ENCODE peak calls at places on chromosomes 2 and 18, in eight cellular contexts. P is body of pancreas, W is heart left ventricle, Y is spleen, D is stomach, X is tibial nerve, B is HCT116, J is A549. Z is an unnamed sample.

GRCh38 chr2:113886479-113887383 is 3.2 kb upstream of the ACTR3 start:
- DNase-seq in W (peak; percentile 51), X (no peak), Y (peak; percentile 81), B (no peak), P (no peak), J (peak; percentile 68), D (peak; percentile 55), Z (peak; percentile 62)

GRCh38 chr18:27599202-27599829 is 414.2 kb upstream of the CHST9 start:
- DNase-seq in P (peak; percentile 52), Y (no peak), J (peak; percentile 39), X (no peak), D (peak; percentile 45), B (peak; percentile 24), W (peak; percentile 14), Z (peak; percentile 45)

GRCh38 chr2:132597166-132597565 is 72.8 kb downstream of the LYPD1 start:
- DNase-seq in J (no peak), W (no peak), D (no peak), Y (no peak), P (no peak), B (no peak), X (no peak), Z (no peak)

GRCh38 chr18:28559511-28559910 is 382.6 kb upstream of the CDH2 start:
- DNase-seq in W (no peak), J (no peak), B (no peak), X (no peak), P (no peak), D (no peak), Y (no peak), Z (no peak)

GRCh38 chr2:109663721-109664120 is 49.6 kb downstream of the SOWAHC start:
- DNase-seq in J (no peak), Y (no peak), X (no peak), D (no peak), W (peak; percentile 77), P (peak; percentile 46), B (no peak), Z (peak; percentile 59)

GRCh38 chr18:34531110-34531509 is 179.0 kb upstream of the DTNA start:
- DNase-seq in W (no peak), X (no peak), B (no peak), Y (no peak), P (no peak), D (no peak), J (no peak), Z (no peak)

GRCh38 chr2:190718652-190719526 is 70.0 kb downstream of the NAB1 start:
- DNase-seq in X (no peak), D (peak; percentile 41), W (peak; percentile 67), Y (no peak), J (peak; percentile 74), P (peak; percentile 38), B (peak; percentile 66), Z (peak; percentile 58)

GRCh38 chr18:77114564-77115391 is 17.8 kb downstream of the MBP start:
- DNase-seq in Y (peak; percentile 95), P (peak; percentile 93), B (no peak), J (peak; percentile 96), D (peak; percentile 86), X (peak; percentile 56), W (peak; percentile 91), Z (peak; percentile 85)

GRCh38 chr2:45301307-45302010 is 292.2 kb upstream of the SIX2 start:
- DNase-seq in P (no peak), B (no peak), J (no peak), X (no peak), W (no peak), Y (no peak), D (no peak), Z (no peak)

GRCh38 chr2:241061275-241061674 is 40.8 kb downstream of the MTERF4 start:
- DNase-seq in J (no peak), X (peak; percentile 12), Y (no peak), P (no peak), W (no peak), D (no peak), B (no peak), Z (peak; percentile 16)

GRCh38 chr2:141554810-141555209 is 576.0 kb downstream of the LRP1B start:
- DNase-seq in D (no peak), W (no peak), P (no peak), Y (no peak), B (peak; percentile 34), J (peak; percentile 64), X (no peak), Z (no peak)

GRCh38 chr2:156038021-156038420 is 294.5 kb downstream of the NR4A2 start:
- DNase-seq in B (no peak), Y (peak; percentile 45), X (no peak), P (no peak), D (no peak), J (no peak), W (no peak), Z (no peak)

GRCh38 chr2:135667045-135667444 is 74.6 kb upstream of the UBXN4 start:
- DNase-seq in B (no peak), X (no peak), W (no peak), D (no peak), J (no peak), Y (no peak), P (no peak), Z (no peak)

GRCh38 chr2:46269545-46270273 is 27.5 kb upstream of the EPAS1 start:
- DNase-seq in Y (no peak), P (no peak), B (no peak), X (no peak), W (peak; percentile 50), D (no peak), J (no peak), Z (no peak)

GRCh38 chr2:80830891-80831290 is 526.3 kb upstream of the LRRTM1 start:
- DNase-seq in D (no peak), W (no peak), J (no peak), Y (no peak), P (no peak), X (no peak), B (no peak), Z (no peak)
- H3K4me1 ChIP-seq in D (no peaks in the 10 kb centered on the region), W (no peaks in the 10 kb centered on the region), J (no peaks in the 10 kb centered on the region), Y (no peaks in the 10 kb centered on the region), P (no peaks in the 10 kb centered on the region), X (no peaks in the 10 kb centered on the region), B (no peaks in the 10 kb centered on the region), Z (no peaks in the 10 kb centered on the region)

GRCh38 chr2:172373076-172373475 is 54.3 kb upstream of the ITGA6 start:
- DNase-seq in W (no peak), D (no peak), P (no peak), Y (no peak), J (no peak), B (no peak), X (no peak), Z (no peak)

GRCh38 chr2:172375247-172375646 is 52.1 kb upstream of the ITGA6 start:
- DNase-seq in Y (no peak), P (no peak), B (no peak), J (no peak), W (no peak), X (no peak), D (no peak), Z (no peak)

GRCh38 chr2:172376505-172377125 is 50.8 kb upstream of the ITGA6 start:
- DNase-seq in D (peak; percentile 49), X (no peak), W (no peak), B (no peak), Y (no peak), J (no peak), P (peak; percentile 47), Z (no peak)

GRCh38 chr2:172373761-172374160 is 53.6 kb upstream of the ITGA6 start:
- DNase-seq in X (no peak), J (no peak), B (no peak), P (no peak), W (no peak), D (no peak), Y (no peak), Z (no peak)

DNA sequence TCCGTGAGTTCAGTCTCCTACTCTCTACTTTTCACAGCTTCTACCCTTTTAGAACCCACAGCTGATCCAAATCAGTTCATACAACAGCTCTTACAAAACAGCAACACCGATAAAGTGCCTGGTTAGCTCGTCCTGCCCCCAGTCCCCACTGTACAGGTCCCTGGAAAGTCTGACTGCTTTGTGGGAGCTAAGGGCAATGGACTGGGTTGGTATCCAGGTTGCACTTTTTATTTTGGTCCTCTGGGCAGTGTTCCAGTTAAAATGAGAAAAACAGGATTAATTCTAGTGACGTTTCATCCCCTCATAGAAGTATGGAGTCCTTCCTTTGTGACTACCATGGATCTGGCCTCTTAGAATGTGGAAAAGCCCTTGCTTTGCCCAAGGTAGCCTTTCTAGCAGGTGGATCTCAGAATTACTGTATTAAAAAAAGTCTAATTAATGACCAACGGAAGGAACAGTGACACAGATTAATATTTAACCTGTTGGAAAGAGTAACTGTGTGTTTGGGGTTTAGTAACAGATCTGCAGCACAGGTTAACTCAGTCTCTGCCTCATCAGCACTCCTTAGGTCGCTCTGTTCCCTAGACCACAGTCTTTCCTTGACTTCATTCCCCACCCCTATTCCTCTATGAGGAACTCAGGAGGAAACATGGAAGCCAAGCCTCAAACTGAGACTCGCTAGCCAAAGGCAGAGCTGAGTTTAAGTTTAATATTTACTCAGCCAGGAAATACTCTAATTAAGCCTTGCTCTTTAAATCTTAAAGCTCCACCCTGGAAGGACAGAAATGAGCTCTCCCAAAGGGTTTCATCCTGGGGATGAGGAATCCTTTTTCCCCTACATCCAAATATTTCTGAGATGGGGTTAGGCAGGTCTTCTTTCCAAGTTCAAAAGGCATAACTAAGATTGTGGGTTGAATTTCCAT is 52.8 kb upstream of the ITGA6 start:
- DNase-seq in Y (no peak), J (no peak), X (no peak), W (no peak), B (no peak), P (no peak), D (no peak), Z (no peak)
- TF ChIP-seq POLR2A in Y (no peak), J (no peak), X (no peak), W (no peak), B (no peak), P (peak; percentile 40), D (no peak), Z (no peak)

GRCh38 chr2:42492691-42493467 is 903 bp downstream of the KCNG3 start:
- DNase-seq in J (no peak), X (no peak), B (no peak), W (no peak), Y (peak; percentile 76), D (no peak), P (peak; percentile 16), Z (peak; percentile 55)
- H3K4me3 ChIP-seq in J (peak overlapping the region; percentile 68), X (peak overlapping the region; percentile 44), B (no peak overlapping the region), W (no peak overlapping the region), Y (peak overlapping the region; percentile 63), D (peak overlapping the region; percentile 55), P (no peak overlapping the region), Z (peak overlapping the region; percentile 82)

DNA sequence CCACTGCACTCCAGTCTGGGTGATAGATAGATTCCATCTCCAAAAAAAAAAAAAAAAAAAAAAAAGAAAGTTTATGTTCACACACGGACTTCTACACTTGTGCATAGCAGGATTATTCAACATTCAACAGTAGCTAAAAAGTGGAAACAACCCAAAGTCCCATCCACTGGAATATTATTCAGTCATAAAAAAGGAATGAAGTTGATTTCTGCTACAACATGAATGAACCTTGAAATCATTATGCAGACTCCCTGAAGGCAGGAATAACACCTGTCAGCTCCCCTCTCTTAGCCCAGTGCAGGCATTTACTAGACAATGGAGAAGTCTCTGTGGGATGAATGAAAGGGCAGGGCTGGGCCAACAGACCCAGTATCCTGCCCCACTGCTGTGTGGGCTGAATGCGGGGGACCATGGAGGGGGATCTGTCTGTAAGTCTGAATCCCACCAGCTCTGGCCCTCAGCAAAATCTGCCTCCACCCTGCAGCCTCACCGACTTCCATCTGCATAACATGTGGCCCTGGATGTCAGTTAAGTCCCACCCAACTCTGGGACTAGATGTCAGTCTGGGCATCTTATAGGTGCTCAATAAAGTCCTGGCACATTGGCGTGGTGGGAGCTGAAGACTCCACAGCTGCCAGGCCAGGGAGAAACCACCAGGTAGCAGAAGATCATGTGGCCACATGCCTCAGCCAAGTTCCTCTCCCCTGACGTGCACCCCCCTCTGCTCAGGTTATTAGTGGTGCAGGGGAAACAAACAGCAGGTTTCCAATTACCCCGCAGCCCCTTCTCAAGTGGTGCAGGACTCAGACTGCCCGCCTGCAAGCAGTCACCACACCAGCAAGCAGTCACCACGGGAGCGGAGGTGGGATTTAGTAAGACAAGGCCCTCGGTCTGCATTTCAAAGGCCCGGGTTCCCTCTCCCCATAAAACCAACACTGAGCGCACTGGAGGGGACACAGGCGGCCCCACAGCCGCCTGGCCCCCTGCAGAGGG is 8.9 kb downstream of the ZFP36L2 start:
- DNase-seq in B (no peak), D (no peak), J (no peak), P (peak; percentile 39), W (no peak), Y (peak; percentile 82), X (no peak), Z (no peak)
- H3K4me1 ChIP-seq in B (peaks cover 32% of the 10 kb centered on the region), D (peaks cover 45% of the 10 kb centered on the region), J (peaks cover 37% of the 10 kb centered on the region), P (peaks cover 53% of the 10 kb centered on the region), W (peaks cover 54% of the 10 kb centered on the region), Y (peaks cover 81% of the 10 kb centered on the region), X (peaks cover 54% of the 10 kb centered on the region), Z (peaks cover 44% of the 10 kb centered on the region)